ENCODE peak calls at places on chromosomes 12 and 14, in nine cellular contexts. M is dermis microvascular lymphatic vessel endothelial cell; B is NCI-H1092; R is NCI-H446 treated with DMSO at 0.1 percent for 48 hours; P is stimulated activated CD8-positive, alpha-beta memory T cell treated with anti-CD3 and anti-CD28 coated beads, Interleukin-15, amount 100 ng/mL, for 24 hours; H is kidney glomerular epithelial cell; G is mucosa of descending colon; T is foreskin fibroblast; W is GM12892. J is an unnamed sample.

GRCh38 chr14:22597771-22598098 is 365 bp upstream of the ABHD4 start:
- DNase-seq in M (no peak), B (no peak), R (no peak), P (no peak), H (no peak), G (no peak), T (no peak), W (no peak), J (no peak)

GRCh38 chr12:13215056-13215455 is 18.5 kb downstream of the EMP1 start:
- DNase-seq in M (no peak), B (no peak), R (no peak), P (no peak), H (no peak), G (no peak), T (no peak), W (no peak), J (no peak)

GRCh38 chr14:53180272-53181221 is 27.4 kb upstream of the DDHD1 start:
- DNase-seq in M (no peak), B (no peak), R (no peak), P (no peak), H (no peak), G (peak), T (no peak), W (no peak), J (no peak)

GRCh38 chr12:96981053-96981452 is 74.0 kb downstream of the NEDD1 start:
- DNase-seq in M (peak), B (no peak), R (peak), P (no peak), H (peak), G (no peak), T (peak), W (no peak), J (no peak)

GRCh38 chr12:124536613-124537012 is 30.8 kb downstream of the NCOR2 start:
- DNase-seq in M (no peak), B (no peak), R (no peak), P (no peak), H (no peak), G (no peak), T (no peak), W (no peak), J (no peak)

GRCh38 chr14:75046899-75047298 is 4.4 kb downstream of the MLH3 start:
- DNase-seq in M (no peak), B (no peak), R (no peak), P (no peak), H (peak), G (no peak), T (peak), W (no peak), J (no peak)

GRCh38 chr12:114860969-114861368 is 177.0 kb upstream of the TBX3 start:
- DNase-seq in M (no peak), B (no peak), R (no peak), P (no peak), H (no peak), G (no peak), T (no peak), W (no peak), J (no peak)

GRCh38 chr12:58765653-58766554 is 154.4 kb downstream of the LRIG3 start:
- DNase-seq in M (no peak), B (peak), R (no peak), P (no peak), H (no peak), G (peak), T (no peak), W (no peak), J (no peak)

GRCh38 chr12:57467212-57467874 is 7.8 kb downstream of the GLI1 start:
- DNase-seq in M (no peak), B (no peak), R (no peak), P (no peak), H (no peak), G (no peak), T (no peak), W (no peak), J (no peak)

GRCh38 chr12:53170876-53171724 is 9.4 kb upstream of the ZNF740 start:
- DNase-seq in M (no peak), B (no peak), R (no peak), P (no peak), H (no peak), G (no peak), T (no peak), W (no peak), J (no peak)

GRCh38 chr12:11758838-11759509 is 109.5 kb downstream of the ETV6 start:
- DNase-seq in M (peak), B (no peak), R (no peak), P (no peak), H (no peak), G (peak), T (no peak), W (no peak), J (no peak)

GRCh38 chr12:24948452-24948815 is 467 bp downstream of the BCAT1 start:
- DNase-seq in M (peak), B (no peak), R (no peak), P (no peak), H (peak), G (no peak), T (peak), W (no peak), J (no peak)

GRCh38 chr14:20606190-20606901 is 15.2 kb upstream of the RNASE12 start:
- DNase-seq in M (peak), B (no peak), R (peak), P (no peak), H (peak), G (peak), T (no peak), W (no peak), J (no peak)

J was measured in D721Med.